ENCODE peak calls at places on chromosomes 5 and 9, in nine cellular contexts. K is CD8-positive, alpha-beta memory T cell; S is activated CD4-positive, alpha-beta T cell treated with anti-CD3 and anti-CD28 coated beads, Interleukin-2, amount 50 U/mL, for 1 hour; D is A172; V is SW480; C is SHP77 treated with DMSO at 0.1 percent for 48 hours; W is T follicular helper cell; H is activated CD8-positive, alpha-beta memory T cell treated with anti-CD3 and anti-CD28 coated beads, Interleukin-2, amount 10 ng/mL, durations not matched to agents 7 days and 5 days; N is NCI-H510A. Z is an unnamed sample.

GRCh38 chr5:55523293-55523692 is 11.5 kb downstream of the PLPP1 start:
- DNase-seq in V (no peak), D (no peak), H (no peak), C (no peak), S (no peak), W (no peak), N (no peak), K (no peak), Z (no peak)

GRCh38 chr5:10639846-10640368 is 76.0 kb downstream of the ANKRD33B start:
- DNase-seq in V (no peak), K (no peak), N (no peak), S (no peak), W (no peak), C (no peak), H (no peak), D (no peak), Z (no peak)

GRCh38 chr5:176638437-176638836 is 8.0 kb downstream of the EIF4E1B start:
- DNase-seq in V (no peak), H (no peak), K (no peak), C (no peak), D (no peak), N (no peak), W (no peak), S (no peak), Z (no peak)

GRCh38 chr5:127650022-127650421 is 1.1 kb downstream of the CTXN3 start:
- DNase-seq in C (no peak), H (no peak), D (no peak), W (no peak), N (no peak), K (no peak), V (no peak), S (no peak), Z (no peak)

GRCh38 chr5:177609076-177610059 is 9.4 kb downstream of the B4GALT7 start:
- DNase-seq in K (no peak), V (no peak), S (no peak), W (no peak), N (no peak), C (no peak), D (no peak), H (no peak), Z (no peak)

GRCh38 chr9:75239176-75239575 is 150.9 kb downstream of the OSTF1 start:
- DNase-seq in W (no peak), D (no peak), C (no peak), V (peak), K (no peak), N (peak), H (no peak), S (no peak), Z (peak)

GRCh38 chr9:127979333-127980055 is 1.3 kb downstream of the EEIG1 start:
- DNase-seq in V (peak), H (peak), W (no peak), K (peak), C (no peak), N (no peak), S (no peak), D (peak), Z (no peak)

GRCh38 chr5:116892993-116893392 is 318.4 kb upstream of the SEMA6A start:
- DNase-seq in S (no peak), N (no peak), V (no peak), D (no peak), H (no peak), C (no peak), W (no peak), K (no peak), Z (no peak)

GRCh38 chr9:74783408-74783807 is 104.3 kb downstream of the TRPM6 start:
- DNase-seq in H (no peak), N (no peak), K (no peak), V (peak), W (no peak), D (peak), C (no peak), S (no peak), Z (no peak)

GRCh38 chr9:130106860-130107848 is 53.4 kb downstream of the GPR107 start:
- DNase-seq in W (peak), N (no peak), H (peak), S (peak), K (peak), V (peak), C (no peak), D (peak), Z (peak)

GRCh38 chr9:4442806-4443205 is 47.5 kb upstream of the SLC1A1 start:
- DNase-seq in S (no peak), D (no peak), H (no peak), K (no peak), C (no peak), W (no peak), V (no peak), N (no peak), Z (no peak)

GRCh38 chr5:83750759-83751158 is 30.1 kb upstream of the HAPLN1 start:
- DNase-seq in N (no peak), H (no peak), S (no peak), K (no peak), C (no peak), W (no peak), V (no peak), D (no peak), Z (no peak)